ENCODE peak calls at places on chromosomes 4 and X, in five cellular contexts. Y is A549, M is suprapubic skin, S is breast epithelium, H is ovary. Q is an unnamed sample.

GRCh38 chr4:179110356-179110755 is 1668.1 kb upstream of the AGA start:
- DNase-seq in Y (peak; percentile 19), M (no peak), S (no peak), H (no peak), Q (no peak)

GRCh38 chr4:35038079-35038805 is 1206.1 kb downstream of the ARAP2 start:
- DNase-seq in S (no peak), Y (no peak), H (no peak), M (no peak), Q (no peak)

GRCh38 chr4:55355555-55355954 is 9.5 kb downstream of the SRD5A3 start:
- DNase-seq in S (no peak), Y (no peak), M (no peak), H (no peak), Q (no peak)

GRCh38 chrX:119015407-119016242 is 41.2 kb downstream of the LONRF3 start:
- DNase-seq in M (no peak), H (peak; percentile 18), S (peak; percentile 48), Y (peak; percentile 81), Q (peak; percentile 21)

GRCh38 chrX:1164322-1165288 is 47.8 kb downstream of the CRLF2 start:
- DNase-seq in S (no peak), M (peak; percentile 77), Y (peak; percentile 60), H (no peak), Q (peak; percentile 4)

GRCh38 chr4:3791256-3791655 is 25.1 kb downstream of the ADRA2C start:
- DNase-seq in M (no peak), S (no peak), H (no peak), Y (no peak), Q (no peak)

GRCh38 chr4:157014621-157015591 is 43.3 kb upstream of the PDGFC start:
- DNase-seq in M (no peak), S (no peak), Y (no peak), H (no peak), Q (no peak)

GRCh38 chr4:122152699-122153328 is 683 bp downstream of the BLTP1 start:
- DNase-seq in Y (peak; percentile 9), H (no peak), S (peak; percentile 24), M (peak; percentile 80), Q (peak; percentile 42)

GRCh38 chr4:177699365-177700213 is 257.4 kb upstream of the AGA start:
- DNase-seq in Y (peak; percentile 7), H (no peak), S (no peak), M (no peak), Q (no peak)

GRCh38 chr4:122710434-122711308 is 21.8 kb upstream of the BBS12 start:
- DNase-seq in Y (no peak), M (no peak), S (no peak), H (no peak), Q (no peak)

GRCh38 chr4:82123934-82124333 is 249.9 kb downstream of the HNRNPD start:
- DNase-seq in Y (no peak), M (no peak), S (no peak), H (no peak), Q (no peak)

GRCh38 chr4:3311489-3312171 is 18.8 kb downstream of the RGS12 start:
- DNase-seq in S (no peak), Y (no peak), H (no peak), M (no peak), Q (no peak)

GRCh38 chrX:14497184-14497666 is 32.1 kb upstream of the GLRA2 start:
- DNase-seq in H (no peak), S (no peak), M (no peak), Y (no peak), Q (no peak)

GRCh38 chr4:99711657-99712056 is 54.0 kb upstream of the C4orf54 start:
- DNase-seq in H (no peak), S (no peak), M (no peak), Y (no peak), Q (no peak)

GRCh38 chr4:124343711-124344110 is 368.8 kb downstream of the ANKRD50 start:
- DNase-seq in H (no peak), S (no peak), Y (no peak), M (no peak), Q (no peak)

GRCh38 chr4:12852338-12853307 is 631.5 kb downstream of the RAB28 start:
- DNase-seq in H (no peak), S (no peak), M (no peak), Y (peak; percentile 61), Q (peak; percentile 3)

GRCh38 chrX:397575-397974 is 10.9 kb upstream of the PPP2R3B start:
- DNase-seq in M (no peak), S (no peak), H (peak; percentile 36), Y (no peak), Q (no peak)

GRCh38 chr4:123701046-123701445 is 304.5 kb downstream of the SPRY1 start:
- DNase-seq in Y (no peak), M (no peak), H (no peak), S (no peak), Q (no peak)

GRCh38 chr4:75004755-75005668 is 72.1 kb downstream of the PARM1 start:
- DNase-seq in S (no peak), Y (no peak), H (no peak), M (no peak), Q (peak; percentile 80)

GRCh38 chr4:125187621-125188176 is 127.1 kb upstream of the FAT4 start:
- DNase-seq in S (peak; percentile 18), Y (no peak), H (no peak), M (no peak), Q (peak; percentile 4)

GRCh38 chr4:85673540-85673939 is 198.6 kb downstream of the ARHGAP24 start:
- DNase-seq in Y (no peak), M (no peak), S (no peak), H (no peak), Q (no peak)

GRCh38 chr4:136320471-136320813 is 1211.9 kb downstream of the PCDH18 start:
- DNase-seq in Y (no peak), M (no peak), H (no peak), S (no peak), Q (no peak)

GRCh38 chr4:136009258-136009832 is 1522.9 kb downstream of the PCDH18 start:
- DNase-seq in M (no peak), Y (no peak), H (no peak), S (no peak), Q (no peak)

GRCh38 chr4:78661923-78662521 is 110.5 kb downstream of the ANXA3 start:
- DNase-seq in M (no peak), H (no peak), Y (peak; percentile 71), S (no peak), Q (peak; percentile 17)

GRCh38 chrX:115591856-115592842 is 31.2 kb downstream of the PLS3 start:
- DNase-seq in Y (no peak), H (no peak), M (no peak), S (no peak), Q (no peak)

GRCh38 chrX:115592997-115593734 is 32.2 kb downstream of the PLS3 start:
- DNase-seq in Y (no peak), M (no peak), H (no peak), S (no peak), Q (peak; percentile 35)

GRCh38 chrX:115589419-115589818 is 28.4 kb downstream of the PLS3 start:
- DNase-seq in M (no peak), S (no peak), H (no peak), Y (no peak), Q (no peak)

GRCh38 chrX:115588180-115588579 is 27.2 kb downstream of the PLS3 start:
- DNase-seq in Y (no peak), S (no peak), M (no peak), H (no peak), Q (no peak)

GRCh38 chrX:115591420-115591819 is 30.4 kb downstream of the PLS3 start:
- DNase-seq in M (no peak), S (no peak), H (no peak), Y (no peak), Q (no peak)
- H3K27ac ChIP-seq in M (peak overlapping the region; percentile 76), S (no peak overlapping the region), H (no peak overlapping the region), Y (no peak overlapping the region), Q (peak overlapping the region; percentile 70)

DNA sequence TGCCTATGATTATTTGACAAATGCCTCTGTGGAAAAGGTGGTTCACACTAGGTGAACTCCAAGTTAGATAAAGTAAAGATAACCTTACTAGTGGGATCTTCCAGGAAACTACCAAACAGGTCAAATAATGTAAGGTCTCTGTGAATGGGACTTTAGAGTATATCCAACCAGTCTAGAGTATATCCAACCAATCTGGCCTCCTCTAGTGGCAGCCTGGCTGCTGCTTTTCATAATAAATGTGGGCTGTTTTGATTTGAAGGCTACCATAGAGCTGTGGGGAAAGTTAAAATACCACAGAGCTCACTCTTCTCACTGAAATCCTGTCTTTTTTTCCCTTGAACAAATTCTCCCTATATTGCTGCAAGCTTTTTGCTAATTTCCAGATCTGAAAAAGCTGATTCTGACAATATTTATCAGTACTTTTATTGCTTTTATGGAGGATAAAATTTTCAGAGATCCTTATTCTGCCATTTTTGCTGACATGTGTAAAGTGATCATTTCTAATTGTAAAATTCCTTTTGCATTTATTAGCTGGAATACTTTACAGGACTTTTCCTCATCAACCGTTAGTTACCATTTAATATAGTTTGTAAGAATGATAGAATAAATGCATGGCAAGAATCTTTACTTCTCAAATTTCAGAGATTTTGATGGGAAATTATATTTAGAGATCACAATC is 111.3 kb downstream of the TET2 start:
- DNase-seq in H (no peak), S (no peak), M (no peak), Y (no peak), Q (no peak)
- TF ChIP-seq CTCF in H (no peak), S (no peak), M (no peak), Y (no peak), Q (no peak)

DNA sequence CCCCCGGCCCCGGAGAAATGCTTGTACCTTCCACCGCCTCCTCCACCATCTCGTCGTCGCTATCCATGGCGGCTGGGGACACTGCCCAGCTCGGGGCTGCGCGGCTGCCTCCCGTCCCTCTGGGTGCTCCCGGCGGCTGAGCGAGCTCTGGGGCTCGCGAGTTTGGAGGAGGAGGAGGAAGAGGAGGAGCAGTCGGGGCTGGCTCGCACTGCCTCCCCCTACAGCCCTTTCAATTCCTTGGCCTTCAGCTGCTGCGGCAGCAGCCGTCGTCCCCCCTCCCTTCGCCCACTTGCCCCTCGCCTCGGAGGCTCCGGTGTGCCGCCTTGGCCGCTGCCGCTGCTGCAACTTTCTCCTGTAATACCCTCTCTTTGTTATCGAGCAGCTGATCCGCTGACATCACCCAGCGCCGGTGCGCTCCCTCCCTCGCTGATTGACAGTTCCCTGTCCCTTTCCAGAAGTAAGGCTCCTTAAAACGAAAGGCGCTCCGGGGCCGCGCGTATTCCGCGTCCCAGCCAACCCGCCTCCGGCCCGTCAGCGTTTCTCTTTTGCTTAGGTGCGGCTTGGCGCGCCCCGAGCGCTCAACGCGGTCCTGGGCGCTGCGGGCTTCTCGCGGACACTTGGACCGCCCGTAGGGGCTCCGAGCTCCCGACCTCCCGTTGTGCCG is at the start of gene SETD7:
- DNase-seq in H (peak; percentile 77), M (peak; percentile 90), S (peak; percentile 70), Y (peak; percentile 77), Q (peak; percentile 77)
- TF ChIP-seq POLR2A in H (peak; percentile 83), M (peak; percentile 69), S (peak; percentile 91), Y (peak; percentile 65), Q (peak; percentile 82)

DNA sequence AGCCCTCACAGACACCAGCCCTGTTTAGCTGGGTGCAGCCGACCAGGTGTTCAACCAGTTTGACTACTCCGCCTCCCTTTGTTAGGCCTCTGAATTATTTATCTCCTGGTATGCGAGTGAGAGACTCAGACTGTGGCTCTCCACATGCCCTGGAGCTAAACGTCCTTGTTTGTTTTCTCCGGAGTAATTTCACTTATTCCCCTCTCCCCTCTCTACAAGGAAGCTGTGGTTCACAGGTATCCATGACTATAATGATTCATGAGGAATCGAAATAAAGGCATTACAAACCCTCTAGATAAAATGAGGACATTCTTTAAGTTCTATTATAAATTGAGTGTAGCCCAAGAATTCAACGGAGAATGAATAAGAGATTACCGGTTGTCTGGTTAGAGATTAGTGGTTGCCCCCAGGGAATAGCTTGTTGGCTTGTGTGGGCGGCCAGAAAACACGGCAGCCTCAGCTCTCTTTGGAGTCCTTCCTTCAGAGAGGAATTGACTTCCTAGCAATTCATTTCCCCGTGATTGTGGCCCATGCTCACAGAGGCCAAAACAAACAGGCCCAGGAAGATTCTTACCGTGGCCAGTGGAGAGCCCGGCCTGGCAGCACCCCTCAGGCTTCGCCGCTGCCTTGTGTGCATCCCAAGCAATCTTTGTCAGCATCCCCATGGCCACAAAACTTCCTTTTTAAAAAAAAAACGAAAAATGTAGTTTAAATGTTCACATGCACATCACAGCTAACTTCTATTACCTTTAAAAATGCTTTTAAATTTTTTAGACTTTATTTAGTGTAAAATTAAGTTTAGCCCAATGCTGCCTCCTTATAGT is 60.2 kb upstream of the CBR4 start:
- DNase-seq in M (no peak), H (peak; percentile 42), Y (peak; percentile 74), S (peak; percentile 92), Q (peak; percentile 39)
- H3K27ac ChIP-seq in M (peak overlapping the region; percentile 89), H (peak overlapping the region; percentile 7), Y (peak overlapping the region; percentile 73), S (peak overlapping the region; percentile 95), Q (peak overlapping the region; percentile 79)